ENCODE peak calls at places on chromosome 6, in four cellular contexts. J is SK-N-SH, N is H1, S is HepG2. O is an unnamed sample. For H3K36me3, the result is how much of the 10 kb centered on the place peaks cover.

GRCh38 chr6:165889636-165890403 is 226.8 kb upstream of the PDE10A start:
- DNase-seq in J (peak), S (peak), N (peak), O (no peak)

GRCh38 chr6:158233214-158233795 is 65.2 kb downstream of the GTF2H5 start:
- DNase-seq in S (peak), N (no peak), J (peak), O (no peak)

GRCh38 chr6:53703047-53703446 is 37.5 kb upstream of the KLHL31 start:
- DNase-seq in S (no peak), N (no peak), J (no peak), O (no peak)

GRCh38 chr6:169959129-169960002 is 207.9 kb downstream of the ERMARD start:
- DNase-seq in S (no peak), J (peak), N (peak), O (no peak)

GRCh38 chr6:111971181-111971829 is 82.6 kb upstream of the CCN6 start:
- DNase-seq in S (no peak), J (no peak), N (no peak), O (no peak)

GRCh38 chr6:74357329-74357728 is 661.3 kb downstream of the CD109 start:
- DNase-seq in S (no peak), J (no peak), N (no peak), O (no peak)

GRCh38 chr6:110090876-110091275 is 88.6 kb downstream of the WASF1 start:
- DNase-seq in N (no peak), J (no peak), S (no peak), O (no peak)

GRCh38 chr6:49326337-49326736 is 136.7 kb downstream of the MMUT start:
- DNase-seq in S (no peak), J (no peak), N (no peak), O (no peak)

GRCh38 chr6:292506-293184 is 358 bp downstream of the DUSP22 start:
- DNase-seq in J (no peak), S (peak), N (no peak), O (peak)

GRCh38 chr6:93391982-93392381 is 27.4 kb downstream of the EPHA7 start:
- DNase-seq in S (no peak), N (no peak), J (no peak), O (no peak)

GRCh38 chr6:137148291-137149076 is 25.0 kb downstream of the IL22RA2 start:
- DNase-seq in J (no peak), S (peak), N (no peak), O (no peak)

GRCh38 chr6:140071115-140071514 is 696.7 kb upstream of the CITED2 start:
- DNase-seq in N (no peak), S (no peak), J (peak), O (no peak)

GRCh38 chr6:160224599-160225237 is 33.9 kb downstream of the SLC22A2 start:
- DNase-seq in S (no peak), N (no peak), J (no peak), O (no peak)

GRCh38 chr6:29554764-29555163 is 4.8 kb downstream of the UBD start:
- DNase-seq in S (no peak), N (peak), J (no peak), O (no peak)

GRCh38 chr6:32108094-32108627 is 977 bp downstream of the TNXB start:
- DNase-seq in J (peak), N (no peak), S (no peak), O (no peak)

GRCh38 chr6:43639984-43640800 is 4.6 kb downstream of the MAD2L1BP start:
- DNase-seq in J (peak), S (no peak), N (no peak), O (no peak)
- H3K36me3 ChIP-seq in J (half or more), S (under half), N (under half), O (under half)

GRCh38 chr6:134420638-134421181 is 102.8 kb upstream of the SGK1 start:
- DNase-seq in J (no peak), N (no peak), S (no peak), O (no peak)
- TF ChIP-seq TCF12 in J (peak), N (no peak), S (no peak), O (no peak)

GRCh38 chr6:15499591-15499990 is 163.2 kb downstream of the DTNBP1 start:
- DNase-seq in N (no peak), S (no peak), J (no peak), O (no peak)

GRCh38 chr6:15501806-15502450 is 160.9 kb downstream of the DTNBP1 start:
- DNase-seq in J (no peak), S (no peak), N (no peak), O (no peak)

GRCh38 chr6:15502451-15503345 is 160.1 kb downstream of the DTNBP1 start:
- DNase-seq in J (no peak), S (no peak), N (no peak), O (no peak)

GRCh38 chr6:15500078-15500740 is 162.6 kb downstream of the DTNBP1 start:
- DNase-seq in N (no peak), J (no peak), S (no peak), O (no peak)

GRCh38 chr6:15500901-15501805 is 161.7 kb downstream of the DTNBP1 start:
- DNase-seq in J (no peak), S (no peak), N (no peak), O (no peak)
- H3K36me3 ChIP-seq in J (under half), S (under half), N (half or more), O (under half)

GRCh38 chr6:3766219-3766618 is 14.7 kb upstream of the PXDC1 start:
- DNase-seq in S (no peak), N (no peak), J (peak), O (no peak)
- TF ChIP-seq TCF12 in S (no peak), N (no peak), J (peak), O (no peak)

DNA sequence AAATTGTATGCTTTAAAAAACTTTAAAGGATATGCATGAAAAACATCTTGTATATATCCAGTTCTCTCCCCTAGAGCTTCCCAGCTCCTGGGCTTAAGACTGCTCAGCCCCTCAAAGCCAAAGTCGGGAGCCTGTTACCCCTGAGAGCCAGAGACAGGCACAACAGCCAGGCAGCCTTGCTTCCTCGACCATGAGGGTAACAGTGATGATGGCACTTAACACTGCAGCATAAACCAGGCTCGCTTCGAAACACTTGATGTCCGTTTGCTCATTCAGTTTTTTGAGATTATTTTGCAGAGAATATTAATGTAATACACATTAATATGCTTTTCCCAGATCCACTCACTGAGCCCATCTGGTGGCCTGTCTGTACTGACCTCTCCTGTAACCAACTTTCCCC is 47.2 kb downstream of the RPP40 start:
- DNase-seq in S (no peak), J (no peak), N (no peak), O (no peak)
- H3K36me3 ChIP-seq in S (under half), J (under half), N (under half), O (under half)

GRCh38 chr6:11813585-11813984 is 35.0 kb upstream of the ADTRP start:
- DNase-seq in J (no peak), S (no peak), N (no peak), O (no peak)
- TF ChIP-seq TCF12 in J (no peak), S (no peak), N (no peak), O (no peak)

GRCh38 chr6:30891450-30891723 is 7.1 kb downstream of the DDR1 start:
- DNase-seq in N (no peak), J (no peak), S (no peak), O (no peak)
- H3K36me3 ChIP-seq in N (half or more), J (under half), S (half or more), O (under half)

DNA sequence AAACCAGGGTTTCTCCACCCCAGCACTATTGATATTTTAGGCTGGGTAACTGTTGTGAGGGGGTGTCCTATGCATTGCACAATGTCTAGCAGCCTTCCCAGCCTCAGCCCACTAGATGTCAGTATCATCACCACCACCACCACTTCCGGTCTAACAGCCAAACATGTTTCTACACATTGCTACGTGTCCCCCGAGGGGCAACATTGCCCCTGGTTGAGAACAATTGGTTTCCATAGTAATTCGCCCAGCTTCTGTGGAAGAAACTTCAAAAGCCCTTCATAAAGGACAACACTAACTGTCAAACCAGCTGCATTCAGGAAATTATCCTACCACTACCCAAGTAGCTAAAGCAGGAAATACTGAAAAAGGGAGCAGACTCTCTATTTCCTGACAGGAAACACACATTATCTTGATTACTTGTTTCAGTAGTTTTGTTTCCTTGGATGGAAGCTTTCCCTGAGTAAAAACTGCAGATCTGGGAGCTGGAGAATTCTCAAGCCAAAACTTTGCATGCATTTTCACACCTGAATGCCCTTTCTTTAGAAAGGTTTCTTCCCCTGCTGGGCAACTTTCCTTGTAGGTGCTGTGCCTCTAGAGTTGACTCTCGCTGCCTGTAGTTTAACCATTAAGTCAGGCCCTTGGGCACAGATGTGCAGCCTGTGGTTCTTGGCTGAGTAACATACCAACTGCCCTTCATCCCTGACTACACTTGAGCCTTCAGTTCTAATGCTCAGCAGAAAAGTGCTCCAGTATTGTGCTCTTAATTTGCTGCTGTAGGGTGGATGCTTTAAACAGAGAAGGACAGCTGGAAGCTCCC is 23.6 kb downstream of the PKHD1 start:
- DNase-seq in J (peak), N (no peak), S (peak), O (peak)
- TF ChIP-seq TCF12 in J (no peak), N (no peak), S (no peak), O (no peak)

GRCh38 chr6:18243302-18243893 is 20.9 kb downstream of the DEK start:
- DNase-seq in J (no peak), N (no peak), S (no peak), O (no peak)

GRCh38 chr6:18241208-18241836 is 23.0 kb downstream of the DEK start:
- DNase-seq in S (peak), J (no peak), N (no peak), O (no peak)

GRCh38 chr6:18237167-18237566 is 27.2 kb downstream of the DEK start:
- DNase-seq in N (no peak), J (no peak), S (no peak), O (no peak)

GRCh38 chr6:18242062-18242851 is 22.1 kb downstream of the DEK start:
- DNase-seq in N (no peak), J (no peak), S (peak), O (no peak)

DNA sequence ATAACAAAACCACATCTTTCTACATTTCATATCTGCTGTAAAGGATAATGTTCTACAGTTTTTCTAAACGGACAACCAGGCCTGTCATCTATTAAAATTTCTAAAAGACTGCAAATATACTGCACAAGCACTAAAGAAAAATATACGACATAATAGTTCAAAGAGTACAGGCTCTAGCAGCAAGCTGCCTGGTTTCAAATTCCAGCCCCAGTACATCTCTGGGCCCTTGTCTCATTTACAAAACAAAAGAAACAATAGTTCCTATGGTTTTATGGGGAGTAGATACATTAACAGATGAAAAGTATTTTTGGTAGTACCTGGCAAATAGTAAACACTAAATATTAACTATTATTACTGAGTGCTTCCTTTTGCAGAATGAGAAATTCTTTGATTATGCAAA is 24.1 kb downstream of the DEK start:
- DNase-seq in J (no peak), S (no peak), N (no peak), O (no peak)
- H3K36me3 ChIP-seq in J (half or more), S (half or more), N (half or more), O (under half)